ENCODE peak calls at places on chromosomes 1 and 21, in nine cellular contexts. I, S, R, D, A, Y, L, X and C are unnamed samples.

GRCh38 chr1:206459703-206460102 is 10.6 kb upstream of the IKBKE start:
- DNase-seq in Y (no peak), L (no peak), S (no peak), X (no peak), I (no peak), R (no peak), D (no peak), A (no peak), C (no peak)

GRCh38 chr1:118185083-118185899 is at the start of gene SPAG17:
- DNase-seq in R (peak; percentile 32), D (peak; percentile 53), Y (peak; percentile 65), X (peak; percentile 65), I (no peak), S (peak; percentile 66), L (peak; percentile 63), A (peak; percentile 59), C (peak; percentile 73)

GRCh38 chr1:15723631-15724246 is 12.3 kb upstream of the SLC25A34 start:
- DNase-seq in A (no peak), X (no peak), S (no peak), I (no peak), L (no peak), D (no peak), R (peak; percentile 98), Y (no peak), C (no peak)

GRCh38 chr21:25062061-25062460 is 545.2 kb downstream of the MRPL39 start:
- DNase-seq in S (peak; percentile 37), I (no peak), A (no peak), X (peak; percentile 24), L (no peak), D (no peak), Y (no peak), R (no peak), C (no peak)

GRCh38 chr1:64366821-64367220 is 103.1 kb upstream of the CACHD1 start:
- DNase-seq in Y (no peak), L (no peak), A (no peak), D (no peak), X (no peak), R (no peak), I (no peak), S (no peak), C (no peak)

GRCh38 chr1:31714442-31715096 is 10.8 kb upstream of the COL16A1 start:
- DNase-seq in L (peak; percentile 78), Y (peak; percentile 86), S (peak; percentile 78), R (peak; percentile 76), A (no peak), I (no peak), D (peak; percentile 69), X (peak; percentile 63), C (peak; percentile 49)

GRCh38 chr1:28108006-28108405 is 19.6 kb upstream of the EYA3 start:
- DNase-seq in R (no peak), D (no peak), I (no peak), S (no peak), A (peak; percentile 35), Y (no peak), L (no peak), X (no peak), C (no peak)

GRCh38 chr1:172359531-172359991 is 60.9 kb upstream of the C1orf105 start:
- DNase-seq in R (no peak), Y (peak; percentile 62), L (peak; percentile 70), X (peak; percentile 89), D (peak; percentile 76), A (no peak), S (peak; percentile 94), I (no peak), C (peak; percentile 90)

GRCh38 chr1:241702436-241702835 is 50.4 kb downstream of the WDR64 start:
- DNase-seq in R (no peak), D (peak; percentile 17), I (no peak), S (peak; percentile 38), Y (peak; percentile 83), X (peak; percentile 27), L (peak; percentile 78), A (no peak), C (no peak)

GRCh38 chr1:182889997-182890396 is 50.9 kb downstream of the DHX9 start:
- DNase-seq in R (no peak), I (no peak), S (peak; percentile 3), D (no peak), A (no peak), L (no peak), X (no peak), Y (no peak), C (no peak)

GRCh38 chr1:27360159-27361043 is 6.4 kb downstream of the MAP3K6 start:
- DNase-seq in R (no peak), Y (no peak), A (no peak), I (no peak), L (no peak), D (no peak), X (no peak), S (no peak), C (no peak)

GRCh38 chr1:151968058-151968457 is 25.6 kb downstream of the S100A10 start:
- DNase-seq in X (peak; percentile 75), R (peak; percentile 35), Y (peak; percentile 72), L (peak; percentile 60), D (peak; percentile 74), I (no peak), S (peak; percentile 43), A (no peak), C (peak; percentile 57)

GRCh38 chr1:48644950-48645605 is 131.6 kb downstream of the BEND5 start:
- DNase-seq in R (peak; percentile 80), I (no peak), L (no peak), D (no peak), S (no peak), X (no peak), Y (no peak), A (no peak), C (no peak)

GRCh38 chr1:201711811-201712210 is 117.1 kb upstream of the IPO9 start:
- DNase-seq in R (no peak), S (peak; percentile 46), X (peak; percentile 62), A (no peak), I (no peak), D (no peak), Y (peak; percentile 80), L (peak; percentile 40), C (no peak)

GRCh38 chr1:59128784-59129227 is 168.1 kb upstream of the FGGY start:
- DNase-seq in S (peak; percentile 95), R (no peak), A (no peak), Y (peak; percentile 75), D (no peak), I (peak; percentile 76), L (peak; percentile 90), X (peak; percentile 43), C (no peak)

GRCh38 chr1:67211589-67212563 is 45.6 kb downstream of the IL23R start:
- DNase-seq in I (no peak), Y (peak; percentile 58), A (no peak), X (peak; percentile 63), R (peak; percentile 23), D (peak; percentile 20), L (peak; percentile 26), S (peak; percentile 23), C (peak; percentile 27)

GRCh38 chr21:34530264-34530663 is 18.3 kb upstream of the KCNE1 start:
- DNase-seq in X (peak; percentile 95), Y (peak; percentile 74), I (no peak), R (no peak), L (peak; percentile 87), D (no peak), A (no peak), S (peak; percentile 93), C (no peak)

GRCh38 chr1:32199717-32200072 is 700 bp upstream of the CCDC28B start:
- DNase-seq in L (no peak), D (no peak), A (peak; percentile 85), Y (peak; percentile 57), X (no peak), R (no peak), I (no peak), S (no peak), C (no peak)